ENCODE peak calls at places on chromosomes 6 and 20, in four cellular contexts. Y is HepG2, Q is WTC11, N is K562. C is an unnamed sample.

GRCh38 chr20:35617397-35618031 is 1.9 kb downstream of the SPAG4 start:
- DNase-seq in N (peak), Q (peak), Y (peak), C (peak)

GRCh38 chr6:130252527-130253237 is 29.9 kb upstream of the SAMD3 start:
- DNase-seq in N (no peak), Q (no peak), Y (no peak), C (no peak)

GRCh38 chr20:20367681-20368413 is at the start of gene INSM1:
- DNase-seq in Y (no peak), Q (peak), N (no peak), C (no peak)

GRCh38 chr20:12984069-12984765 is 24.6 kb upstream of the SPTLC3 start:
- DNase-seq in Q (no peak), N (no peak), Y (no peak), C (no peak)

GRCh38 chr6:33752139-33753015 is 5.7 kb upstream of the IP6K3 start:
- DNase-seq in Y (no peak), Q (no peak), N (no peak), C (no peak)

GRCh38 chr20:58433029-58433657 is 44.1 kb downstream of the VAPB start:
- DNase-seq in Q (no peak), N (no peak), Y (no peak), C (no peak)

GRCh38 chr6:152232494-152233151 is 404.5 kb downstream of the SYNE1 start:
- DNase-seq in N (peak), Q (no peak), Y (peak), C (no peak)

GRCh38 chr20:52888096-52888495 is 84.1 kb upstream of the TSHZ2 start:
- DNase-seq in Q (no peak), N (no peak), Y (no peak), C (no peak)

GRCh38 chr6:52598123-52598823 is 21.4 kb upstream of the TRAM2 start:
- DNase-seq in Y (peak), Q (peak), N (peak), C (peak)

GRCh38 chr6:129192458-129192989 is 309.6 kb downstream of the LAMA2 start:
- DNase-seq in Y (no peak), Q (no peak), N (no peak), C (no peak)

GRCh38 chr6:88869263-88870023 is 94.0 kb downstream of the RNGTT start:
- DNase-seq in Y (no peak), Q (no peak), N (no peak), C (no peak)

GRCh38 chr6:73969982-73970960 is 274.3 kb downstream of the CD109 start:
- DNase-seq in Q (no peak), Y (peak), N (peak), C (peak)

GRCh38 chr6:137579612-137580011 is 85.4 kb upstream of the OLIG3 start:
- DNase-seq in N (no peak), Y (no peak), Q (no peak), C (no peak)

GRCh38 chr20:53959849-53960585 is 110.4 kb downstream of the BCAS1 start:
- DNase-seq in Y (peak), N (no peak), Q (no peak), C (no peak)

GRCh38 chr6:5109436-5109835 is 24.3 kb downstream of the PPP1R3G start:
- DNase-seq in Y (no peak), Q (no peak), N (no peak), C (no peak)

GRCh38 chr6:150070236-150070860 is 1.4 kb upstream of the ULBP3 start:
- DNase-seq in Q (no peak), N (no peak), Y (no peak), C (no peak)

DNA sequence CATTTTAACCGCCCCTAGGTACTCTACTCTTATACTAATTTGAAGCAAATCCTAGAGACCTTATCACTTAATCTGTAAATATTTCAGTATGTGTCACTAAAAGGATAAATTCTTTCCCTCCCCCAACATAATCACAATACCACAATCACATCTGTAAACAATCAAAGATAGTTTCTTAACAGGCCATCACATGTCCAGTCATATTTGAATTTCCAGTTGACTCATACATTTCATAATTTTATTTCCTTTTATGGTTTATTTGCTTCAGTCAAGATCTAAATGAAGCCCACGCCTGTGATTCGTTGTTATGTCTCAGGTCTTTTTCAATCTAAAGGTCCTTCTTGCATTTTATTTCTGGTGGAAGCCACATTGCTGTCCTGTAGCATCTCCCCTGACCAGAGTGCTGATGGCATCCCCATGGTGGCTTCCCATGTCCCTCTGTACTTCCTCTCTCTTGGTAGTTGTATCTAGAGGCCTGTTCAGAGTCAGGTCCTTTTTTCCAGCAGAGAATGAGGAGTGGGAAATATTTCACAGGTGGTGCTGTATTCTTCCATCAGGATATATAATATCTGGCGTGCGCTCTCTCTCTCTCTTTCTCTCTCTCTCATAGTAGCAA is 128.6 kb upstream of the SLC22A23 start:
- DNase-seq in N (no peak), Q (no peak), Y (no peak), C (no peak)
- TF ChIP-seq HMGXB4 in N (no peak), Q (no peak), Y (no peak), C (no peak)

GRCh38 chr20:60202046-60202445 is 243.8 kb downstream of the CDH26 start:
- DNase-seq in Q (no peak), N (no peak), Y (no peak), C (no peak)
- TF ChIP-seq HMGXB4 in Q (no peak), N (no peak), Y (no peak), C (no peak)

GRCh38 chr6:125232466-125232865 is 69.3 kb downstream of the HDDC2 start:
- DNase-seq in Q (no peak), N (no peak), Y (no peak), C (no peak)

GRCh38 chr6:125231574-125232343 is 70.0 kb downstream of the HDDC2 start:
- DNase-seq in N (no peak), Y (no peak), Q (no peak), C (no peak)

GRCh38 chr6:125233216-125233615 is 68.6 kb downstream of the HDDC2 start:
- DNase-seq in Q (no peak), Y (no peak), N (no peak), C (no peak)

GRCh38 chr6:125237764-125238163 is 64.0 kb downstream of the HDDC2 start:
- DNase-seq in Q (no peak), Y (no peak), N (no peak), C (no peak)

DNA sequence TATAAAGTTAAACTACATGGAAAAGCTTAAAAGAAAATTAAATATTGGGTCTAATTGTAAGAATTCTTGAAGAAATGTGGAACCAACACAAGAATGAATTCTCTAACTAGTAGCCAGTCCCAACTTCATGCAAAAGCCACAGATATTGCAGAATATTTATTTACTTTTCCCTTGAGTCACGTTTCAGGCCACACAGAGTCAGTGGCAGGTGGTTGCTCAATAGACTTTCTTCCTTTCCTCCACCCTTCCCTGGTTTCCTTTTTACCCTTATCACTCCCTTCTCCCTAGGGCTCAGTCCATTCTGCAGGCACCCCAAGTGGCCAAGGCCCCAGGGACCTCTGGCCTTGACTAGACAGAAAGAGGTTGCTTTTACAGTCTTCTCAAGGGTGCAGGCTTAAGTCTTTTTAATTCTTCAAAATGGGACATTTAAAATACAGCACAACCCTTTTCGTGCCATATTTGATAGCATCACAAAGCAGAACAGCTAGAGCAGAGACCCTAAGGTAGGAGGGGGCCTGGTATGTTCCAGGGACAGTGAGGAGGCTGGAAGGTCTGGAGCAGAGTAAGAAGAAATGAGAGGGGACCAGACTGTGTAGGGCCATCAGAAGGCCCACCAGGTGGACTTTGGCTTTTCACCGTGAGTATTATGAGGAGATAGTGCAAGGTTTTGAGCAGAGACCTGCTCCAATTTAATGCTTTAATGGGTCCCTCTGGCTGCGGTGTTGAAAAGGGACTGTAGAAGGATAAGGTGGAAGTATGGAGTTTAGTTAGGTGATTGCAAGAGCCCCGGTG is 65.0 kb downstream of the HDDC2 start:
- DNase-seq in Y (no peak), N (no peak), Q (no peak), C (peak)
- TF ChIP-seq HMGXB4 in Y (no peak), N (no peak), Q (no peak), C (no peak)

DNA sequence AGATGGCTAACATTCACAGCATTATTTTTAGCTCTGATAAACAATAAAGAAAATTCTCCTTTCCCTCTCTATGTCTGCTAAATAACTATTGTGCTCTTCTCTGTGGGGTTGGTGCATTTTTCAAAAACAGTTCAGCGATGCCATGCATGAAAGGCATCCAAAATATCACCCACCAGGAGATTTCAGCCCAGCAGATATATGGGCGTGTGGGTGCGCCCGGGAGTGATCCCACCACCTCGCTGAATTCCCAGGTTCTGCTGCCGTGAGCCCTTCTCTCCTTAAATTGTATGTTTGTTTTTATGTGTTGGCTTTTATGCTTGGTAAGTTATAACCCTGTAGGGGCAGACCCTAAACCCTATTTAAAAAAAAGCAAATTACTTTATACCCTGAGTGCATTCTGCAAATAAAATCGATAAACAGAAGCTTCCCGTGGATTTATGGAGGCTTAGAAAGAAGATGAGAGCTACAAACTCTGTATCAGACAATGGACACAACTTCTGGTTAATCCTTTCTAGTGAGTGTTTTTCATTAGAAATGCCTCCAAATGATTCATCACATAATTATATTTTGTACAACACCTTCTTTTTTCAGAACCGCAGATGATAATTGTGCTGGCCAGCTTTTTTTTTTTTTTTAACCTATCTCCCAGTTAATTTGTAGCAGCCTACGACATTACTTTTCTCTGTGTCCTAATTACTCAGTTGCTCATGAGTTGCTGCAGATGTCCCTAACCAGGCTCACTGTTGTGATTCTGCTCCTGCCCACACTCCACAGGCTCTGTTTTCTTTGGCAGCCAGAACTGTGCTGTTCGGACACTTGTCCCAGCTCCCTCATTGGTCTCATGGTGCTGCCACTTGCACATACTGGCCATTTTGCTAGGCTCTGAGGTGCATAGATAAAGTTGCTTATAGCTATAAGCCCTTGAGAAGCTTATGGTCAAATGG is 55.3 kb downstream of the NOX3 start:
- DNase-seq in N (no peak), Q (no peak), Y (no peak), C (no peak)
- TF ChIP-seq HMGXB4 in N (no peak), Q (no peak), Y (no peak), C (no peak)

DNA sequence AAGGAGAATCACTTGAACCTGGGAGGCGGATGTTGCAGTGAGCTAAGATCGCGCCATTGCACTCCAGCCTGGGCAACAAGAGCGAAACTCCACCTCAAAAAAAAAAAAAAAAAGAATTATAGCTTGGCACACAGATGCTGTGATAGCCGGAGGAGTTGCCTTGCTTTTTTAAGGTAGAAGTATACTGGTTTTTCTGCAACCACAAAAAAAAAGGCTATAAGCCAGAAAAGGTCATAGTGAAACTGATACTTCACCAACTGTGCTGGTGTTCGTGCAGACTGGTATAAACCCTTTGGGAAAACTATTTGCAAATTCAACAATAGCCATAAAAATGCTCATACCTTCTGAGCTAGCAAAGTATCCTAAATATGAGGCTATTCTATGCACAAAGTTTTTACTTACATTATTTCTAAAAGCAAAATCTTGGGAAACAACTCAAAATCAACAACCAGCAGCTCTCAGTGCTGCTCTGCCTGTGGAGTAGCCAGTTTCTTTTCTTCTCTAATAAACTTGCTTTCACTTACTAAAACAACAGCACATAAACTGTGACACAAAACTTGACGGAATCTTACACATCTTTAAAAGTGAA is 44.0 kb downstream of the B4GALT5 start:
- DNase-seq in Q (no peak), N (no peak), Y (no peak), C (no peak)
- TF ChIP-seq HMGXB4 in Q (no peak), N (no peak), Y (no peak), C (no peak)

DNA sequence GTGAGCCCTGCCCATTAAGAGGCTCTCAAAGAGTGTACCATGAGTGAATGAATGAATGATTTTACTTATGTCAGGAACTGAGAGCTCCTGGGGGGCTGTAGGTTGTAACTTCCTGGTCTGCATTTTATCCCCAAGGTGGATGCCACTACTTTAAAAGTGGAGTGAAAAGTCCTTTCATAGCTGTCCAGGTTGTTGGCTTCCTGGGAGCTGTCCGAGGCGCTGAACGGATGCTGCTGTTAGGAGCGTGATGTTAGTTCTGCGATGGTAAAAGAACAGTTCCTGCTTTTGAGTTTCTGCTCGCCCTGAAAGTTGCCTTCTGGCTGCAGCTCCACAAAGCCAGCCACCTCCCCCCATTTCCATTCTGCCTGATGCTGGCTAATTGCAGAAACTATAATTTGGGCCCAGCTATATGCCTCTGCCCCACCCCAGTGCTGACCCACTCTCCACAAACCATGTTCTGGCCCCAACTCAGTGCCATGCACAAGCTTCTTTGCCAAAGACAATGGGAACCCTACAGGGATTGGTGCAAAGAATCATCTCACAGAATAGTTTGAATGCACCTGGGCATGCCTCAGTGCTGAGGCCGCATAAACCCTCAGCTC is 330.9 kb upstream of the CDH4 start:
- DNase-seq in Y (peak), Q (no peak), N (peak), C (peak)
- TF ChIP-seq HMGXB4 in Y (no peak), Q (no peak), N (no peak), C (no peak)

C was measured in A549.